ENCODE peak calls at places on chromosomes 2 and 18, in four cellular contexts. X is heart left ventricle, N is cardiac muscle cell, H is sigmoid colon. Z is an unnamed sample.

GRCh38 chr2:237199577-237199976 is 113.9 kb downstream of the COPS8 start:
- DNase-seq in X (no peak), N (no peak), H (peak; percentile 56), Z (no peak)

GRCh38 chr2:37675006-37675405 is 3.6 kb upstream of the CDC42EP3 start:
- DNase-seq in X (no peak), N (no peak), H (no peak), Z (no peak)

GRCh38 chr2:148130571-148130970 is 109.7 kb downstream of the MBD5 start:
- DNase-seq in X (no peak), N (no peak), H (no peak), Z (no peak)

GRCh38 chr2:67215214-67215613 is 181.9 kb upstream of the ETAA1 start:
- DNase-seq in X (no peak), N (peak; percentile 87), H (peak; percentile 89), Z (no peak)

GRCh38 chr18:79951545-79952456 is at the start of gene SLC66A2:
- DNase-seq in X (peak; percentile 93), N (peak; percentile 91), H (peak; percentile 94), Z (no peak)

GRCh38 chr2:38512211-38512610 is 90.5 kb downstream of the HNRNPLL start:
- DNase-seq in X (no peak), N (no peak), H (no peak), Z (no peak)

GRCh38 chr2:241179894-241180293 is 8.6 kb upstream of the ANO7 start:
- DNase-seq in X (no peak), N (no peak), H (no peak), Z (no peak)

GRCh38 chr2:121748202-121748601 is 7.2 kb upstream of the TSN start:
- DNase-seq in X (no peak), N (peak; percentile 30), H (no peak), Z (no peak)

GRCh38 chr2:10035053-10035422 is 8.3 kb upstream of the KLF11 start:
- DNase-seq in X (peak; percentile 15), N (no peak), H (no peak), Z (no peak)

GRCh38 chr2:63712748-63713147 is 124.0 kb downstream of the MDH1 start:
- DNase-seq in X (no peak), N (no peak), H (no peak), Z (no peak)

GRCh38 chr18:45850021-45850420 is 24.5 kb downstream of the SIGLEC15 start:
- DNase-seq in X (no peak), N (no peak), H (no peak), Z (no peak)

GRCh38 chr2:101188683-101189405 is 37.7 kb upstream of the TBC1D8 start:
- DNase-seq in X (no peak), N (peak; percentile 30), H (no peak), Z (no peak)

GRCh38 chr2:37020212-37020886 is 54.0 kb upstream of the STRN start:
- DNase-seq in X (peak; percentile 92), N (peak; percentile 78), H (peak; percentile 86), Z (no peak)

GRCh38 chr2:145431181-145431951 is 911.4 kb upstream of the ZEB2 start:
- DNase-seq in X (no peak), N (peak; percentile 32), H (no peak), Z (no peak)

GRCh38 chr18:55296761-55297160 is 291.2 kb downstream of the TCF4 start:
- DNase-seq in X (no peak), N (no peak), H (no peak), Z (no peak)

GRCh38 chr2:62554440-62554839 is 48.4 kb upstream of the TMEM17 start:
- DNase-seq in X (no peak), N (no peak), H (no peak), Z (no peak)

GRCh38 chr2:194087569-194087968 is 1569.5 kb upstream of the SLC39A10 start:
- DNase-seq in X (no peak), N (no peak), H (no peak), Z (no peak)

GRCh38 chr18:57331718-57332117 is 20.6 kb upstream of the ST8SIA3 start:
- DNase-seq in X (no peak), N (no peak), H (no peak), Z (no peak)

GRCh38 chr18:8045160-8045885 is 478.2 kb downstream of the PTPRM start:
- DNase-seq in X (no peak), N (no peak), H (no peak), Z (no peak)

GRCh38 chr2:80058562-80058961 is 246.0 kb downstream of the LRRTM1 start:
- DNase-seq in X (no peak), N (no peak), H (no peak), Z (no peak)

GRCh38 chr2:158818511-158818910 is 23.4 kb downstream of the DAPL1 start:
- DNase-seq in X (no peak), N (no peak), H (no peak), Z (no peak)

GRCh38 chr2:127081826-127082633 is 24.9 kb downstream of the BIN1 start:
- DNase-seq in X (no peak), N (no peak), H (no peak), Z (no peak)

GRCh38 chr2:70922591-70923234 is 13.0 kb upstream of the ATP6V1B1 start:
- DNase-seq in X (no peak), N (no peak), H (peak; percentile 39), Z (no peak)

GRCh38 chr2:85154048-85154753 is 21.0 kb downstream of the TCF7L1 start:
- DNase-seq in X (no peak), N (no peak), H (no peak), Z (no peak)

GRCh38 chr18:50560681-50561629 is 1.1 kb downstream of the MAPK4 start:
- DNase-seq in X (peak; percentile 41), N (peak; percentile 33), H (no peak), Z (no peak)

GRCh38 chr2:3126686-3127278 is 250.8 kb downstream of the EIPR1 start:
- DNase-seq in X (no peak), N (no peak), H (no peak), Z (no peak)

GRCh38 chr2:99862566-99862965 is 279.8 kb downstream of the AFF3 start:
- DNase-seq in X (no peak), N (no peak), H (no peak), Z (no peak)

GRCh38 chr2:99448556-99448955 is 41.3 kb downstream of the REV1 start:
- DNase-seq in X (no peak), N (no peak), H (no peak), Z (no peak)

GRCh38 chr18:7926526-7926925 is 359.4 kb downstream of the PTPRM start:
- DNase-seq in X (no peak), N (peak; percentile 48), H (no peak), Z (no peak)

GRCh38 chr2:88959480-88960204 is 268.2 kb downstream of the RPIA start:
- DNase-seq in X (no peak), N (no peak), H (no peak), Z (no peak)

GRCh38 chr2:233706720-233707119 is 6.0 kb upstream of the UGT1A5 start:
- DNase-seq in X (no peak), N (no peak), H (no peak), Z (no peak)

GRCh38 chr2:237262838-237263771 is 150.9 kb downstream of the COL6A3 start:
- DNase-seq in X (no peak), N (no peak), H (no peak), Z (no peak)

GRCh38 chr2:46323671-46324207 is 26.5 kb downstream of the EPAS1 start:
- DNase-seq in X (no peak), N (no peak), H (no peak), Z (no peak)

GRCh38 chr2:155513248-155513647 is 814.8 kb downstream of the KCNJ3 start:
- DNase-seq in X (no peak), N (no peak), H (no peak), Z (no peak)
- TF ChIP-seq CTCF in X (no peak), N (no peak), H (no peak), Z (no peak)

GRCh38 chr18:37511933-37512332 is 53.7 kb downstream of the CELF4 start:
- DNase-seq in X (no peak), N (no peak), H (no peak), Z (no peak)

GRCh38 chr18:37505321-37505720 is 60.3 kb downstream of the CELF4 start:
- DNase-seq in X (no peak), N (no peak), H (no peak), Z (no peak)

GRCh38 chr18:37507239-37507638 is 58.4 kb downstream of the CELF4 start:
- DNase-seq in X (no peak), N (no peak), H (no peak), Z (no peak)

GRCh38 chr18:37512400-37512799 is 53.2 kb downstream of the CELF4 start:
- DNase-seq in X (no peak), N (no peak), H (no peak), Z (no peak)

DNA sequence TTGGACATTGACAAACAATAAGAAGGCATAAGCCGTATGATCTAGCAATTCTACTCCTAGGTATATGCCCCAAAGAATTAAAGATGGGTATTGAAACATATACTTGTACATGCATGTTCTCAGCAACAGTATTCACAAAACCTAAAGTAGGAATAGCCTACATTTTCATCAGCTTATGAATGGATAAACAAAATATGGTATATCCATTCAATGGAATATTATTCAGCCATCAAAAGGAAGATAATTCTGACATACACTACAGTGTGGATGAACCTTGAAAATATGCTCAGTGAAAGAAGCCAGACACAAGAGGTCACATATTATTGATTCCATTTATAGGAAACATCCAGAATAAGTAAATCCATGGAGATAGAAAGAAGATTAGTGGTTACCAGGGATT is 56.0 kb downstream of the CELF4 start:
- DNase-seq in X (no peak), N (no peak), H (no peak), Z (no peak)
- H3K4me3 ChIP-seq in X (no peak overlapping the region), N (no peak overlapping the region), H (no peak overlapping the region), Z (no peak overlapping the region)

GRCh38 chr2:72149556-72150156 is 2.0 kb upstream of the CYP26B1 start:
- DNase-seq in X (no peak), N (peak; percentile 29), H (peak; percentile 63), Z (no peak)
- TF ChIP-seq CTCF in X (no peak), N (no peak), H (no peak), Z (no peak)

GRCh38 chr2:224933416-224933815 is 108.9 kb downstream of the DOCK10 start:
- DNase-seq in X (no peak), N (no peak), H (no peak), Z (no peak)

GRCh38 chr2:224937887-224938286 is 104.4 kb downstream of the DOCK10 start:
- DNase-seq in X (no peak), N (no peak), H (no peak), Z (no peak)

GRCh38 chr2:224930990-224931389 is 111.3 kb downstream of the DOCK10 start:
- DNase-seq in X (no peak), N (no peak), H (no peak), Z (no peak)

GRCh38 chr2:224931956-224932355 is 110.3 kb downstream of the DOCK10 start:
- DNase-seq in X (no peak), N (no peak), H (no peak), Z (no peak)

GRCh38 chr2:224934542-224935188 is 107.6 kb downstream of the DOCK10 start:
- DNase-seq in X (no peak), N (no peak), H (no peak), Z (peak; percentile 81)
- H3K4me3 ChIP-seq in X (no peak overlapping the region), N (no peak overlapping the region), H (no peak overlapping the region), Z (no peak overlapping the region)

GRCh38 chr2:153766415-153766814 is 105.3 kb upstream of the GALNT13 start:
- DNase-seq in X (no peak), N (no peak), H (no peak), Z (no peak)
- TF ChIP-seq CTCF in X (no peak), N (no peak), H (no peak), Z (no peak)

GRCh38 chr2:209787416-209787815 is 15.8 kb downstream of the UNC80 start:
- DNase-seq in X (no peak), N (no peak), H (no peak), Z (no peak)

GRCh38 chr2:209791151-209791550 is 19.5 kb downstream of the UNC80 start:
- DNase-seq in X (no peak), N (no peak), H (no peak), Z (no peak)

GRCh38 chr2:209790066-209790728 is 18.6 kb downstream of the UNC80 start:
- DNase-seq in X (no peak), N (no peak), H (no peak), Z (no peak)

GRCh38 chr2:209788925-209789324 is 17.3 kb downstream of the UNC80 start:
- DNase-seq in X (no peak), N (no peak), H (no peak), Z (no peak)
- H3K4me3 ChIP-seq in X (no peak overlapping the region), N (no peak overlapping the region), H (no peak overlapping the region), Z (no peak overlapping the region)

Z was measured in LNCaP clone FGC.